ENCODE peak calls at places on chromosomes 6 and 20, in five cellular contexts. One of them, this sample, is unnamed.

GRCh38 chr20:32021091-32021490 is 10.9 kb downstream of the CCM2L start:
- DNase-seq in tibial nerve: no peak
- DNase-seq in fibroblast of lung: no peak
- DNase-seq in body of pancreas: no peak
- DNase-seq in fibroblast of mammary gland: no peak
- DNase-seq in this sample: no peak

GRCh38 chr20:33790571-33790970 is 20.6 kb upstream of the CHMP4B start:
- DNase-seq in tibial nerve: no peak
- DNase-seq in fibroblast of lung: no peak
- DNase-seq in body of pancreas: peak
- DNase-seq in fibroblast of mammary gland: no peak
- DNase-seq in this sample: no peak

GRCh38 chr6:5728726-5729434 is 277.8 kb downstream of the NRN1 start:
- DNase-seq in tibial nerve: no peak
- DNase-seq in fibroblast of lung: no peak
- DNase-seq in body of pancreas: no peak
- DNase-seq in fibroblast of mammary gland: peak
- DNase-seq in this sample: no peak

GRCh38 chr6:117919775-117920492 is 12.9 kb downstream of the SLC35F1 start:
- DNase-seq in tibial nerve: peak
- DNase-seq in fibroblast of lung: no peak
- DNase-seq in body of pancreas: peak
- DNase-seq in fibroblast of mammary gland: no peak
- DNase-seq in this sample: no peak

GRCh38 chr6:91020741-91021140 is 433.9 kb upstream of the MAP3K7 start:
- DNase-seq in tibial nerve: no peak
- DNase-seq in fibroblast of lung: no peak
- DNase-seq in body of pancreas: no peak
- DNase-seq in fibroblast of mammary gland: no peak
- DNase-seq in this sample: peak

GRCh38 chr6:38775870-38776269 is 60.8 kb downstream of the DNAH8 start:
- DNase-seq in tibial nerve: no peak
- DNase-seq in fibroblast of lung: no peak
- DNase-seq in body of pancreas: no peak
- DNase-seq in fibroblast of mammary gland: no peak
- DNase-seq in this sample: peak

GRCh38 chr6:11245406-11245990 is 13.0 kb upstream of the NEDD9 start:
- DNase-seq in tibial nerve: no peak
- DNase-seq in fibroblast of lung: no peak
- DNase-seq in body of pancreas: no peak
- DNase-seq in fibroblast of mammary gland: peak
- DNase-seq in this sample: no peak

GRCh38 chr20:56032251-56032650 is 26.9 kb upstream of the CBLN4 start:
- DNase-seq in tibial nerve: no peak
- DNase-seq in fibroblast of lung: peak
- DNase-seq in body of pancreas: no peak
- DNase-seq in fibroblast of mammary gland: peak
- DNase-seq in this sample: no peak

GRCh38 chr20:32681175-32682084 is 7.7 kb upstream of the C20orf203 start:
- DNase-seq in tibial nerve: no peak
- DNase-seq in fibroblast of lung: no peak
- DNase-seq in body of pancreas: peak
- DNase-seq in fibroblast of mammary gland: no peak
- DNase-seq in this sample: no peak

GRCh38 chr20:58019027-58019849 is 209.2 kb downstream of the ANKRD60 start:
- DNase-seq in tibial nerve: no peak
- DNase-seq in fibroblast of lung: no peak
- DNase-seq in body of pancreas: no peak
- DNase-seq in fibroblast of mammary gland: peak
- DNase-seq in this sample: no peak

GRCh38 chr6:10415593-10416480 is 963 bp upstream of the TFAP2A start:
- DNase-seq in tibial nerve: no peak
- DNase-seq in fibroblast of lung: no peak
- DNase-seq in body of pancreas: no peak
- DNase-seq in fibroblast of mammary gland: no peak
- DNase-seq in this sample: no peak

GRCh38 chr6:31897612-31898199 is at the start of gene EHMT2:
- DNase-seq in tibial nerve: peak
- DNase-seq in fibroblast of lung: peak
- DNase-seq in body of pancreas: peak
- DNase-seq in fibroblast of mammary gland: peak
- DNase-seq in this sample: peak

GRCh38 chr6:31899882-31900722 is 1.8 kb downstream of the ZBTB12 start:
- DNase-seq in tibial nerve: no peak
- DNase-seq in fibroblast of lung: no peak
- DNase-seq in body of pancreas: no peak
- DNase-seq in fibroblast of mammary gland: no peak
- DNase-seq in this sample: no peak

GRCh38 chr6:31896856-31897611 is 464 bp downstream of the EHMT2 start:
- DNase-seq in tibial nerve: no peak
- DNase-seq in fibroblast of lung: no peak
- DNase-seq in body of pancreas: no peak
- DNase-seq in fibroblast of mammary gland: no peak
- DNase-seq in this sample: no peak

GRCh38 chr6:31899215-31899614 is 1.7 kb upstream of the EHMT2 start:
- DNase-seq in tibial nerve: no peak
- DNase-seq in fibroblast of lung: no peak
- DNase-seq in body of pancreas: no peak
- DNase-seq in fibroblast of mammary gland: no peak
- DNase-seq in this sample: no peak

DNA sequence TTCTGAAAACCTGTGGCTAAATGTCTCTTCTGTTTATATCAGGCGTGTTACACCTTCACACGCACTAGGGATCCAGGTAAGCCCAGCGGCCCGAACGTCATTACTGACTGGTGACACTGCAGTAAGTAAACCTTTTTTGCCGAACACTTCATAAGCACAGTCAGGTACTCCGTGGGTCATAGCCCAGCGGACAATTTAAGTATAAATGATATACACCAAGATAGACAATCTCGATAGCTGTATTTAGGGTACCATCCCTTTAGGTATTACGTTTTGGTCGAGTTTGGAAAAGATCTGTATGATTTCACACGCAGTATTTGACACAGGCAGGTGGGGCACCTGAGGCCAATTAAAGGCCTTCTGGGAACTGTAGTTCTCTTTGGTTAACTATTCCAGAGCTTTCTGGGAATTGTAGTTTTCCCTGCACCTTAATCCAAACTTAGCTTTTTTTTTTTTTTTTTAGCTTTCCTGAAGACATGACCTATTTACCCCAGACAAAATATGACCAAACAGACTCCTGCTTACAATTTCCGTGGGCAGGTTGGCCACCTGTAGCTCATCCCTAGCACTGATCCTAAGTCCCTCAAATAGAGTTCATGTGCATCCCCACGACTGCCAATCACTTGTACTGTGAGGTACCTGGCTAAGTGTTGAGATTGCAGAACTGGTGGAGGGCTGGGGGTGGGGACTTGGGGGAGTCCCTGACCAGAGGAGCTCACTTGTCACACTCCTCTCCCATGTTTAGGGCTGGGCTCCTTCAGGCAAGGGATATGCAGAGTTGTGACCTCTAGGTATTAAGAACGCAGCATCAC is 908 bp upstream of the EHMT2 start:
- DNase-seq in tibial nerve: no peak
- DNase-seq in fibroblast of lung: peak
- DNase-seq in body of pancreas: peak
- DNase-seq in fibroblast of mammary gland: peak
- DNase-seq in this sample: peak
- TF ChIP-seq CTCF in tibial nerve: no peak
- TF ChIP-seq CTCF in fibroblast of lung: no peak
- TF ChIP-seq CTCF in body of pancreas: peak
- TF ChIP-seq CTCF in fibroblast of mammary gland: no peak
- TF ChIP-seq CTCF in this sample: no peak

DNA sequence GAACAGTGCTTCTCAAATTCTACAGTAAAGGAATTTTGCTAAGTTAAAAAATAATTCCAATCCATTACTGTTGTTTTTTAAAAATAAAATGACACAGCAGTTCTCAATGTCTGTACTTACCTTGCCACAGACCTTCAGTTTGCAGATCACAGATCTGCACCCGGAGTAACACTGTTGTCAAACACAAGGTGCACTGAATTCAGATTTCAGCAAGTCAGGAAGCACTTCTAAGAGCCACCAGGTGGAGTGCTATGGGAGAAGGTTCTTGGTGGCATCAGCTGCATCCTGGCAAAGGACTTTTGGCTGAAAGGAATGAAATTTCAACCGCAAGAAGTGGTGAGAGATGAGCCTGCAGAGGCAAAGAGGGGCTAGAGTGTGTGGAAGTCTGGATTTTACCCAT is 17.4 kb downstream of the RSPH4A start:
- DNase-seq in tibial nerve: no peak
- DNase-seq in fibroblast of lung: no peak
- DNase-seq in body of pancreas: peak
- DNase-seq in fibroblast of mammary gland: peak
- DNase-seq in this sample: no peak
- TF ChIP-seq CTCF in tibial nerve: no peak
- TF ChIP-seq CTCF in fibroblast of lung: peak
- TF ChIP-seq CTCF in body of pancreas: peak
- TF ChIP-seq CTCF in fibroblast of mammary gland: no peak
- TF ChIP-seq CTCF in this sample: peak

DNA sequence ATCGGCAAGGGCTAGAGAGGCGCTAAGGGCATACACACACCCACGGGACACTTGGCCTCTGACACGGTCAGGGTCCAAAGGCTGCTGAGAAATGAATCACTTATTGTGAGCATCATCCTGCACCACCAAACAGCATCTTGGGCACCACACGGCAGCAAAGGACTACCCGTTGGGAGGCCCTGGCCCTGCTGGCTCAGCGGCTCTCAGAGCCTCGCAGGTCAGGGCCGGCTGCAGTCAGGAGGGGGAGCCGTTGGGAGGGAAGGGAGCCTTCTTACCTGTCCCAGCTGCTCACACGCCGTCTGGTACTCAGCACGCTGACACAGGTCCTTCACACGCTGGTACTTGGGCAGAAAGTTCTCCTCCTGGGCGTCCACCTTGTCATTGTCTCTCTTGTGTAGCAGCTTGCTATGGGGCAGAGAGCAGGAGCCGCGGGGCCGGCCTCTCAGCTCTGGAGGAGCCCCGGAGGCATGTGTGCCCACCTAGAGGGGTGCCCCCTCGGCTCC is 109.0 kb downstream of the SULF2 start:
- DNase-seq in tibial nerve: no peak
- DNase-seq in fibroblast of lung: no peak
- DNase-seq in body of pancreas: no peak
- DNase-seq in fibroblast of mammary gland: no peak
- DNase-seq in this sample: peak
- TF ChIP-seq CTCF in tibial nerve: no peak
- TF ChIP-seq CTCF in fibroblast of lung: peak
- TF ChIP-seq CTCF in body of pancreas: no peak
- TF ChIP-seq CTCF in fibroblast of mammary gland: no peak
- TF ChIP-seq CTCF in this sample: no peak

GRCh38 chr6:8084586-8084985 is 17.8 kb downstream of the EEF1E1 start:
- DNase-seq in tibial nerve: no peak
- DNase-seq in fibroblast of lung: peak
- DNase-seq in body of pancreas: no peak
- DNase-seq in fibroblast of mammary gland: peak
- DNase-seq in this sample: no peak
- TF ChIP-seq CTCF in tibial nerve: no peak
- TF ChIP-seq CTCF in fibroblast of lung: no peak
- TF ChIP-seq CTCF in body of pancreas: no peak
- TF ChIP-seq CTCF in fibroblast of mammary gland: no peak
- TF ChIP-seq CTCF in this sample: no peak

GRCh38 chr6:150547511-150548222 is 52.0 kb upstream of the PLEKHG1 start:
- DNase-seq in tibial nerve: peak
- DNase-seq in fibroblast of lung: no peak
- DNase-seq in body of pancreas: peak
- DNase-seq in fibroblast of mammary gland: no peak
- DNase-seq in this sample: no peak
- TF ChIP-seq CTCF in tibial nerve: no peak
- TF ChIP-seq CTCF in fibroblast of lung: no peak
- TF ChIP-seq CTCF in body of pancreas: no peak
- TF ChIP-seq CTCF in fibroblast of mammary gland: no peak
- TF ChIP-seq CTCF in this sample: no peak

DNA sequence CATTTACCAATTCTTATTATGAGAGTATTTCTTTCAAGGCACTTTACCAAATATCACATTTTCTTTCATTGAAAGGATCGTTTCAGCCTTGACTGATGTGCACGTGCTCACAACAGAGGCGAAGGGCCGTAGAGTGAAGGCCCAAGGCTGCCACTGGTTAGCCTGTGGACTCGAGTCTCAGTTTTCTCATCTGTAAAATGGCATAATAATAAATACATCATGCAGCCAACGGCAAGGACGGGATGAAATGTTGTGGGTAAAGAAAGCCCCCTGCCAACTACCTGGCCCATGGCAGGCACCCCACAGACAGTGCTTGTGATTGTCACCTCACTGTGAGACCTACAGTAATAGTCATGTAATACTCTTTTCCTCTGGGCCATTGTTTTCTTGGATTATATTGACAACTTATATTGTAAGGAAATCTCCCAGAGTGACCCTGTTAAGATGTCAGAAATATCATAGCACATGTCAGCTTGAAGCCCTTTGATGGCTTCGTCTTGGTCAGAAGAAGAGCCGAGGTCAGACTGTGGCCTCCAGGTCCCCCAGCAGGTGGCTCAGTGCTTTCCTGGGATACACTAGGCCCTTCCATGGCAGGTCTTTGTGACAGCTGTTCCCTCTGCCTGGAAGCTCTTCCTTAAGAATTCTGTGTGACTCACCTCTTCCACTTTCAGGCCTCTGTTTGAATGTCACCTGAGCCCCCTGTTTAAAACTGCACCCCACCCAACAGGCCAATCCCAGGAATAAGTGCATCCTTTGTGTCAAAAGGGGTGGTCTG is 36.3 kb downstream of the FAM50B start:
- DNase-seq in tibial nerve: no peak
- DNase-seq in fibroblast of lung: no peak
- DNase-seq in body of pancreas: peak
- DNase-seq in fibroblast of mammary gland: no peak
- DNase-seq in this sample: no peak
- TF ChIP-seq CTCF in tibial nerve: no peak
- TF ChIP-seq CTCF in fibroblast of lung: peak
- TF ChIP-seq CTCF in body of pancreas: peak
- TF ChIP-seq CTCF in fibroblast of mammary gland: peak
- TF ChIP-seq CTCF in this sample: no peak

GRCh38 chr20:10179574-10180298 is 38.9 kb upstream of the SNAP25 start:
- DNase-seq in tibial nerve: no peak
- DNase-seq in fibroblast of lung: peak
- DNase-seq in body of pancreas: no peak
- DNase-seq in fibroblast of mammary gland: peak
- DNase-seq in this sample: no peak
- TF ChIP-seq CTCF in tibial nerve: no peak
- TF ChIP-seq CTCF in fibroblast of lung: peak
- TF ChIP-seq CTCF in body of pancreas: no peak
- TF ChIP-seq CTCF in fibroblast of mammary gland: peak
- TF ChIP-seq CTCF in this sample: peak

DNA sequence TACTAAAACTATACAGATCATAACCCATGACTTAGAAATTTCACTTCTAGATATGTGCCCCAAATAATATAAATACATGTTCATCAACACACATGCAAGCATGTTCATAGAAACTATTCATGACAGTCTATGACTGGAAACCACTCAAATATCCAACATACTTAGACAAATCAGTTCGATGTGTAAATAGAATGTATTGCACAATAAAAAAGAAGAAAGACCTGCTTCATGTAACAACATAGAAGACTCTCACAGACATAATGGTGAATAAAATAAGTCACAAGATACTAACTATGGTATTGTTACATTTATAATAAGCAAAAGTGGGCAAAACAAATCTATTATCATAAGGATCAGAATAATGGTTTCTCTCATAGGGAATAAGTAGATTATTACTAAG is 163.5 kb upstream of the THBS2 start:
- DNase-seq in tibial nerve: no peak
- DNase-seq in fibroblast of lung: no peak
- DNase-seq in body of pancreas: no peak
- DNase-seq in fibroblast of mammary gland: no peak
- DNase-seq in this sample: no peak
- TF ChIP-seq CTCF in tibial nerve: no peak
- TF ChIP-seq CTCF in fibroblast of lung: no peak
- TF ChIP-seq CTCF in body of pancreas: no peak
- TF ChIP-seq CTCF in fibroblast of mammary gland: no peak
- TF ChIP-seq CTCF in this sample: no peak

This sample was measured in GM13976.